ENCODE peak calls at places on chromosomes 5 and 9, in six cellular contexts. One of them, this sample, is unnamed.

GRCh38 chr9:137658778-137659177 is 40.0 kb downstream of the EHMT1 start:
- DNase-seq in type B pancreatic cell: no peak
- DNase-seq in GM10248: no peak
- DNase-seq in endothelial cell: no peak
- DNase-seq in neural crest cell: no peak
- DNase-seq in fibroblast of lung: no peak
- DNase-seq in this sample: no peak

GRCh38 chr5:174376726-174377373 is 331.3 kb downstream of the NSG2 start:
- DNase-seq in type B pancreatic cell: no peak
- DNase-seq in GM10248: no peak
- DNase-seq in endothelial cell: no peak
- DNase-seq in neural crest cell: no peak
- DNase-seq in fibroblast of lung: no peak
- DNase-seq in this sample: no peak

GRCh38 chr5:15209053-15209762 is 290.8 kb upstream of the FBXL7 start:
- DNase-seq in type B pancreatic cell: no peak
- DNase-seq in GM10248: no peak
- DNase-seq in endothelial cell: no peak
- DNase-seq in neural crest cell: no peak
- DNase-seq in fibroblast of lung: no peak
- DNase-seq in this sample: no peak

GRCh38 chr9:71096431-71097108 is 24.9 kb downstream of the TRPM3 start:
- DNase-seq in type B pancreatic cell: no peak
- DNase-seq in GM10248: no peak
- DNase-seq in endothelial cell: no peak
- DNase-seq in neural crest cell: no peak
- DNase-seq in fibroblast of lung: no peak
- DNase-seq in this sample: no peak

GRCh38 chr9:19429590-19429989 is 20.8 kb downstream of the ACER2 start:
- DNase-seq in type B pancreatic cell: no peak
- DNase-seq in GM10248: no peak
- DNase-seq in endothelial cell: no peak
- DNase-seq in neural crest cell: no peak
- DNase-seq in fibroblast of lung: no peak
- DNase-seq in this sample: no peak

GRCh38 chr9:94860678-94861588 is 134.4 kb downstream of the AOPEP start:
- DNase-seq in type B pancreatic cell: no peak
- DNase-seq in GM10248: peak
- DNase-seq in endothelial cell: no peak
- DNase-seq in neural crest cell: no peak
- DNase-seq in fibroblast of lung: peak
- DNase-seq in this sample: peak

GRCh38 chr9:121645853-121646807 is 5.3 kb upstream of the DAB2IP start:
- DNase-seq in type B pancreatic cell: peak
- DNase-seq in GM10248: no peak
- DNase-seq in endothelial cell: no peak
- DNase-seq in neural crest cell: no peak
- DNase-seq in fibroblast of lung: no peak
- DNase-seq in this sample: no peak

GRCh38 chr9:94554439-94555331 is at the start of gene PCAT7:
- DNase-seq in type B pancreatic cell: peak
- DNase-seq in GM10248: peak
- DNase-seq in endothelial cell: peak
- DNase-seq in neural crest cell: peak
- DNase-seq in fibroblast of lung: peak
- DNase-seq in this sample: peak

GRCh38 chr5:172104801-172105701 is 83.0 kb downstream of the STK10 start:
- DNase-seq in type B pancreatic cell: no peak
- DNase-seq in GM10248: no peak
- DNase-seq in endothelial cell: no peak
- DNase-seq in neural crest cell: no peak
- DNase-seq in fibroblast of lung: no peak
- DNase-seq in this sample: no peak

GRCh38 chr9:108083796-108084352 is 594.3 kb upstream of the KLF4 start:
- DNase-seq in type B pancreatic cell: no peak
- DNase-seq in GM10248: no peak
- DNase-seq in endothelial cell: no peak
- DNase-seq in neural crest cell: no peak
- DNase-seq in fibroblast of lung: no peak
- DNase-seq in this sample: no peak

GRCh38 chr9:87212563-87213154 is 265.4 kb upstream of the GAS1 start:
- DNase-seq in type B pancreatic cell: no peak
- DNase-seq in GM10248: no peak
- DNase-seq in endothelial cell: no peak
- DNase-seq in neural crest cell: no peak
- DNase-seq in fibroblast of lung: no peak
- DNase-seq in this sample: no peak

GRCh38 chr9:81264516-81264915 is 424.8 kb downstream of the TLE1 start:
- DNase-seq in type B pancreatic cell: no peak
- DNase-seq in GM10248: no peak
- DNase-seq in endothelial cell: peak
- DNase-seq in neural crest cell: no peak
- DNase-seq in fibroblast of lung: peak
- DNase-seq in this sample: no peak

GRCh38 chr5:36730537-36731216 is 124.3 kb downstream of the SLC1A3 start:
- DNase-seq in type B pancreatic cell: no peak
- DNase-seq in GM10248: no peak
- DNase-seq in endothelial cell: no peak
- DNase-seq in neural crest cell: no peak
- DNase-seq in fibroblast of lung: no peak
- DNase-seq in this sample: no peak

GRCh38 chr9:70079364-70080103 is 35.9 kb downstream of the MAMDC2 start:
- DNase-seq in type B pancreatic cell: no peak
- DNase-seq in GM10248: no peak
- DNase-seq in endothelial cell: no peak
- DNase-seq in neural crest cell: no peak
- DNase-seq in fibroblast of lung: peak
- DNase-seq in this sample: no peak

GRCh38 chr5:65142511-65143011 is 339.2 kb downstream of the ADAMTS6 start:
- DNase-seq in type B pancreatic cell: no peak
- DNase-seq in GM10248: no peak
- DNase-seq in endothelial cell: no peak
- DNase-seq in neural crest cell: no peak
- DNase-seq in fibroblast of lung: peak
- DNase-seq in this sample: no peak

GRCh38 chr9:38226491-38226951 is 157.5 kb upstream of the SHB start:
- DNase-seq in type B pancreatic cell: peak
- DNase-seq in GM10248: no peak
- DNase-seq in endothelial cell: no peak
- DNase-seq in neural crest cell: no peak
- DNase-seq in fibroblast of lung: no peak
- DNase-seq in this sample: no peak

GRCh38 chr5:167947312-167947711 is 344.1 kb upstream of the WWC1 start:
- DNase-seq in type B pancreatic cell: no peak
- DNase-seq in GM10248: no peak
- DNase-seq in endothelial cell: no peak
- DNase-seq in neural crest cell: no peak
- DNase-seq in fibroblast of lung: peak
- DNase-seq in this sample: no peak

GRCh38 chr5:113749334-113749733 is 235.8 kb downstream of the YTHDC2 start:
- DNase-seq in type B pancreatic cell: no peak
- DNase-seq in GM10248: no peak
- DNase-seq in endothelial cell: no peak
- DNase-seq in neural crest cell: no peak
- DNase-seq in fibroblast of lung: no peak
- DNase-seq in this sample: no peak

GRCh38 chr5:180366303-180366702 is 13.2 kb upstream of the GFPT2 start:
- DNase-seq in type B pancreatic cell: no peak
- DNase-seq in GM10248: no peak
- DNase-seq in endothelial cell: no peak
- DNase-seq in neural crest cell: no peak
- DNase-seq in fibroblast of lung: no peak
- DNase-seq in this sample: no peak

GRCh38 chr9:112717669-112718331 is at the start of gene INIP:
- DNase-seq in type B pancreatic cell: peak
- DNase-seq in GM10248: peak
- DNase-seq in endothelial cell: peak
- DNase-seq in neural crest cell: peak
- DNase-seq in fibroblast of lung: peak
- DNase-seq in this sample: peak

GRCh38 chr5:5126444-5126843 is 13.7 kb upstream of the ADAMTS16 start:
- DNase-seq in type B pancreatic cell: no peak
- DNase-seq in GM10248: no peak
- DNase-seq in endothelial cell: no peak
- DNase-seq in neural crest cell: no peak
- DNase-seq in fibroblast of lung: peak
- DNase-seq in this sample: no peak

GRCh38 chr9:31272456-31273295 is 1111.8 kb upstream of the ACO1 start:
- DNase-seq in type B pancreatic cell: no peak
- DNase-seq in GM10248: no peak
- DNase-seq in endothelial cell: no peak
- DNase-seq in neural crest cell: no peak
- DNase-seq in fibroblast of lung: no peak
- DNase-seq in this sample: no peak

GRCh38 chr5:176364765-176365662 is at the start of gene ARL10:
- DNase-seq in type B pancreatic cell: no peak
- DNase-seq in GM10248: peak
- DNase-seq in endothelial cell: peak
- DNase-seq in neural crest cell: peak
- DNase-seq in fibroblast of lung: peak
- DNase-seq in this sample: peak

GRCh38 chr5:123091258-123091987 is 2.4 kb downstream of the PRDM6 start:
- DNase-seq in type B pancreatic cell: no peak
- DNase-seq in GM10248: no peak
- DNase-seq in endothelial cell: no peak
- DNase-seq in neural crest cell: no peak
- DNase-seq in fibroblast of lung: peak
- DNase-seq in this sample: peak

GRCh38 chr5:127585661-127586060 is 63.2 kb upstream of the CTXN3 start:
- DNase-seq in type B pancreatic cell: no peak
- DNase-seq in GM10248: no peak
- DNase-seq in endothelial cell: no peak
- DNase-seq in neural crest cell: no peak
- DNase-seq in fibroblast of lung: no peak
- DNase-seq in this sample: no peak

GRCh38 chr5:115545065-115545882 is 699 bp upstream of the FEM1C start:
- DNase-seq in type B pancreatic cell: no peak
- DNase-seq in GM10248: no peak
- DNase-seq in endothelial cell: no peak
- DNase-seq in neural crest cell: no peak
- DNase-seq in fibroblast of lung: no peak
- DNase-seq in this sample: no peak

GRCh38 chr5:115551415-115551814 is 6.8 kb upstream of the FEM1C start:
- DNase-seq in type B pancreatic cell: no peak
- DNase-seq in GM10248: no peak
- DNase-seq in endothelial cell: no peak
- DNase-seq in neural crest cell: no peak
- DNase-seq in fibroblast of lung: peak
- DNase-seq in this sample: peak

GRCh38 chr5:115553082-115553481 is 8.5 kb upstream of the FEM1C start:
- DNase-seq in type B pancreatic cell: no peak
- DNase-seq in GM10248: no peak
- DNase-seq in endothelial cell: no peak
- DNase-seq in neural crest cell: no peak
- DNase-seq in fibroblast of lung: peak
- DNase-seq in this sample: no peak

GRCh38 chr5:115548683-115549082 is 4.1 kb upstream of the FEM1C start:
- DNase-seq in type B pancreatic cell: no peak
- DNase-seq in GM10248: no peak
- DNase-seq in endothelial cell: no peak
- DNase-seq in neural crest cell: no peak
- DNase-seq in fibroblast of lung: no peak
- DNase-seq in this sample: no peak

DNA sequence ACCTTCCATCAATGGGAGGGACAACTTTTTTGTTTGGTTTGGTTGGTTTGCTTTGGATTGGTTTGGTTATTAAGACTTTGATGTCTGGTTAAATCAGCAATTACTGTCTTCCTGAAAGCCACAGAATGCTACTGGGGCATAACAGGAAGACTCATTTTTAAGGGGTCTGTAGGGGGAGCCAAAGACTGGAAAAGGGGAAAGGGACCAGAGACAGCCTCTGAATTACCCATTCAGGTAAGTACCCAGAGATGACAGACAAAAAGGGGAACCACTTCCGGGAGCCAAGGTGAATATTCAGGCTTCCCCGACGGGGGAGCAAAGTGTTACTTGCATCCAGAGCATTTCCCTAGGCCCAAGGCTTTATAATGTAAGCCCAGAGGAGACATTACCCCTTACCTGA is 4.6 kb upstream of the FEM1C start:
- DNase-seq in type B pancreatic cell: no peak
- DNase-seq in GM10248: peak
- DNase-seq in endothelial cell: peak
- DNase-seq in neural crest cell: no peak
- DNase-seq in fibroblast of lung: peak
- DNase-seq in this sample: peak
- TF ChIP-seq CTCF in type B pancreatic cell: peak
- TF ChIP-seq CTCF in GM10248: peak
- TF ChIP-seq CTCF in endothelial cell: peak
- TF ChIP-seq CTCF in neural crest cell: peak
- TF ChIP-seq CTCF in fibroblast of lung: peak
- TF ChIP-seq CTCF in this sample: no peak

DNA sequence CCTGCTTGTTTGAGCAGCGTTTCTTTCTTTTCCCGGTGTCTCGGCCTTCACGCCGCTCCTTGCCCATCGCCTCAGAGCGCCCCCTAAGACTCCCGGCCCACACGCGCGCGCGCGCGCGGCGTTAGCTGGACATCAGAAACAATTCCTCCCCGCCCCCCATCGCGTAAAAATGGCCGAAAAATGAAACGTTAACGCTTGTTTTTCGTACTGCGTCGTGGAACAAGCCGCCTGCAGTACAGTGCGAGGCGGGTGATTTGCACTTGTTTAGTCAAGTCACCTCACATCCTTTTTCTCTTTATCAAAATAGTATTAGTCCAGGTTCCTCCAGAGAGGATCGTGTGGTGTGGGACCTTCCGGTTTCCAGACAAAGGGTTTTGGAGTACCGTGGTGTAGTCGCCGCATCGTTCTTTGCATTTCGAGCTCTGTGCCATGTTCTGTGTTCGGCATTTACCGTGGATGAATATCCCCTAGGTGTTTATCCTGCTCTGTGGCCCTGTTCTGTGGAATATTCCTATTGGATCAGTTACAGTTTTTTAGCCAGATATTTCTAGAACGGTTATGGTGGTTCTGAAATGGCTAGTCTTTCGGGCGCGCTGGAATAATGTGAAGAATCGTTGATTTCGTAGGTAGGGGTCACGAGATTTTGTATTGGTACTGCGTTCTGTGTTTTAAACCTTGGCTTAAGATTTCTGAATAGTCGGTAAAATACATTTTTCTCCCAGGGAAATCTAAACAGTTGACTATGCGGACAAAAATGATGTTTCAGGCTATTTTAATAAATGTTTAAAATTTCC is 1.0 kb downstream of the MATR3 start:
- DNase-seq in type B pancreatic cell: peak
- DNase-seq in GM10248: peak
- DNase-seq in endothelial cell: peak
- DNase-seq in neural crest cell: peak
- DNase-seq in fibroblast of lung: peak
- DNase-seq in this sample: peak
- TF ChIP-seq CTCF in type B pancreatic cell: peak
- TF ChIP-seq CTCF in GM10248: peak
- TF ChIP-seq CTCF in endothelial cell: no peak
- TF ChIP-seq CTCF in neural crest cell: peak
- TF ChIP-seq CTCF in fibroblast of lung: peak
- TF ChIP-seq CTCF in this sample: peak

GRCh38 chr9:135474915-135475314 is 4.7 kb upstream of the PPP1R26 start:
- DNase-seq in type B pancreatic cell: no peak
- DNase-seq in GM10248: no peak
- DNase-seq in endothelial cell: peak
- DNase-seq in neural crest cell: peak
- DNase-seq in fibroblast of lung: peak
- DNase-seq in this sample: no peak
- TF ChIP-seq CTCF in type B pancreatic cell: peak
- TF ChIP-seq CTCF in GM10248: peak
- TF ChIP-seq CTCF in endothelial cell: peak
- TF ChIP-seq CTCF in neural crest cell: peak
- TF ChIP-seq CTCF in fibroblast of lung: peak
- TF ChIP-seq CTCF in this sample: peak

GRCh38 chr5:173281910-173282309 is 46.3 kb downstream of the STC2 start:
- DNase-seq in type B pancreatic cell: no peak
- DNase-seq in GM10248: no peak
- DNase-seq in endothelial cell: peak
- DNase-seq in neural crest cell: no peak
- DNase-seq in fibroblast of lung: peak
- DNase-seq in this sample: no peak
- TF ChIP-seq CTCF in type B pancreatic cell: peak
- TF ChIP-seq CTCF in GM10248: no peak
- TF ChIP-seq CTCF in endothelial cell: peak
- TF ChIP-seq CTCF in neural crest cell: peak
- TF ChIP-seq CTCF in fibroblast of lung: peak
- TF ChIP-seq CTCF in this sample: no peak

This sample was measured in GM20000.